ENCODE peak calls at places on chromosomes 13 and 19, in five cellular contexts. K, I, A, P and Y are unnamed samples. For H3K36me3 and H3K27me3, the result is how much of the 10 kb centered on the place peaks cover.

GRCh38 chr13:109412232-109412935 is 374.0 kb downstream of the IRS2 start:
- DNase-seq in P (peak), A (peak), K (no peak), I (peak), Y (peak)

GRCh38 chr13:110495376-110495775 is 66.1 kb downstream of the RAB20 start:
- DNase-seq in P (no peak), K (no peak), I (no peak), A (no peak), Y (no peak)

GRCh38 chr13:26557393-26558073 is at the start of gene WASF3:
- DNase-seq in A (peak), I (peak), K (peak), P (peak), Y (peak)

GRCh38 chr13:101514695-101515275 is 62.3 kb downstream of the ITGBL1 start:
- DNase-seq in K (no peak), I (no peak), P (no peak), A (no peak), Y (peak)

GRCh38 chr13:92589955-92590354 is 636.7 kb upstream of the GPC6 start:
- DNase-seq in K (no peak), A (no peak), P (no peak), I (no peak), Y (no peak)

GRCh38 chr19:29375429-29376093 is 150.2 kb upstream of the VSTM2B start:
- DNase-seq in P (no peak), A (no peak), I (no peak), K (no peak), Y (peak)

GRCh38 chr13:29954082-29955043 is 103.9 kb upstream of the UBL3 start:
- DNase-seq in I (no peak), A (no peak), P (no peak), K (no peak), Y (no peak)

GRCh38 chr13:60000986-60001385 is 162.7 kb downstream of the DIAPH3 start:
- DNase-seq in K (no peak), I (no peak), P (no peak), A (no peak), Y (no peak)

GRCh38 chr13:42333613-42334328 is 61.8 kb downstream of the AKAP11 start:
- DNase-seq in A (no peak), K (no peak), I (no peak), P (no peak), Y (no peak)

GRCh38 chr19:47511128-47511517 is 3.7 kb downstream of the NAPA start:
- DNase-seq in P (peak), A (no peak), I (no peak), K (peak), Y (no peak)

GRCh38 chr13:31807090-31807541 is 67.8 kb downstream of the RXFP2 start:
- DNase-seq in I (no peak), A (no peak), K (no peak), P (no peak), Y (no peak)

GRCh38 chr13:108270442-108270841 is 924 bp downstream of the TNFSF13B start:
- DNase-seq in I (no peak), P (no peak), A (no peak), K (no peak), Y (no peak)

GRCh38 chr13:54033323-54033861 is 1004.8 kb downstream of the OLFM4 start:
- DNase-seq in K (no peak), I (no peak), P (no peak), A (no peak), Y (no peak)

GRCh38 chr13:21625366-21625765 is 21.4 kb upstream of the MICU2 start:
- DNase-seq in K (no peak), P (no peak), A (peak), I (peak), Y (peak)

GRCh38 chr13:43905435-43906031 is 25.8 kb downstream of the LACC1 start:
- DNase-seq in K (peak), A (no peak), I (peak), P (no peak), Y (peak)

GRCh38 chr19:41225238-41226052 is 6.4 kb downstream of the AXL start:
- DNase-seq in P (peak), A (peak), I (peak), K (peak), Y (peak)

GRCh38 chr13:91459485-91459884 is 61.1 kb downstream of the GPC5 start:
- DNase-seq in I (no peak), A (no peak), K (no peak), P (no peak), Y (no peak)

GRCh38 chr19:28330831-28331230 is 882.1 kb downstream of the UQCRFS1 start:
- DNase-seq in A (no peak), I (no peak), P (no peak), K (no peak), Y (no peak)

GRCh38 chr19:33177417-33177976 is 16.6 kb upstream of the LRP3 start:
- DNase-seq in I (no peak), K (no peak), A (no peak), P (no peak), Y (peak)

GRCh38 chr13:53941588-53942190 is 913.1 kb downstream of the OLFM4 start:
- DNase-seq in K (no peak), P (no peak), A (no peak), I (peak), Y (no peak)

GRCh38 chr13:38947049-38947448 is 43.6 kb downstream of the STOML3 start:
- DNase-seq in A (no peak), K (no peak), P (no peak), I (no peak), Y (no peak)

GRCh38 chr13:48437381-48437780 is 24.5 kb upstream of the LPAR6 start:
- DNase-seq in P (peak), I (no peak), A (peak), K (peak), Y (no peak)

GRCh38 chr13:51221674-51222509 is at the start of gene FAM124A:
- DNase-seq in A (peak), P (peak), I (no peak), K (peak), Y (peak)

GRCh38 chr13:43959291-43959690 is 79.6 kb downstream of the LACC1 start:
- DNase-seq in A (no peak), P (no peak), K (no peak), I (no peak), Y (no peak)

GRCh38 chr13:97133955-97134354 is 88.2 kb upstream of the MBNL2 start:
- DNase-seq in A (no peak), P (no peak), I (no peak), K (no peak), Y (no peak)

GRCh38 chr13:24671367-24672117 is 8.7 kb upstream of the ATP12A start:
- DNase-seq in A (peak), P (no peak), I (peak), K (peak), Y (peak)

GRCh38 chr13:79457948-79458347 is 23.0 kb upstream of the NDFIP2 start:
- DNase-seq in I (no peak), K (no peak), A (no peak), P (no peak), Y (no peak)

GRCh38 chr13:110913322-110913721 is 1.5 kb downstream of the ANKRD10 start:
- DNase-seq in P (no peak), K (no peak), A (peak), I (no peak), Y (peak)

GRCh38 chr13:58583961-58584360 is 952.4 kb downstream of the PCDH17 start:
- DNase-seq in I (no peak), P (no peak), A (no peak), K (no peak), Y (no peak)

GRCh38 chr19:34990578-34991192 is 9.4 kb upstream of the GRAMD1A start:
- DNase-seq in A (no peak), K (no peak), P (no peak), I (no peak), Y (no peak)

GRCh38 chr13:30872685-30873443 is 33.2 kb upstream of the MEDAG start:
- DNase-seq in A (no peak), K (peak), I (peak), P (peak), Y (peak)

GRCh38 chr13:22082030-22082429 is 411.2 kb downstream of the FGF9 start:
- DNase-seq in A (no peak), P (no peak), K (no peak), I (no peak), Y (no peak)

GRCh38 chr19:3720533-3720917 is 12.3 kb downstream of the TJP3 start:
- DNase-seq in K (no peak), P (no peak), A (peak), I (no peak), Y (peak)

GRCh38 chr13:75919660-75920199 is 283.6 kb downstream of the LMO7 start:
- DNase-seq in I (no peak), P (no peak), K (no peak), A (no peak), Y (no peak)

GRCh38 chr13:74136089-74136658 is 2.0 kb upstream of the KLF12 start:
- DNase-seq in A (peak), K (no peak), I (no peak), P (peak), Y (peak)

DNA sequence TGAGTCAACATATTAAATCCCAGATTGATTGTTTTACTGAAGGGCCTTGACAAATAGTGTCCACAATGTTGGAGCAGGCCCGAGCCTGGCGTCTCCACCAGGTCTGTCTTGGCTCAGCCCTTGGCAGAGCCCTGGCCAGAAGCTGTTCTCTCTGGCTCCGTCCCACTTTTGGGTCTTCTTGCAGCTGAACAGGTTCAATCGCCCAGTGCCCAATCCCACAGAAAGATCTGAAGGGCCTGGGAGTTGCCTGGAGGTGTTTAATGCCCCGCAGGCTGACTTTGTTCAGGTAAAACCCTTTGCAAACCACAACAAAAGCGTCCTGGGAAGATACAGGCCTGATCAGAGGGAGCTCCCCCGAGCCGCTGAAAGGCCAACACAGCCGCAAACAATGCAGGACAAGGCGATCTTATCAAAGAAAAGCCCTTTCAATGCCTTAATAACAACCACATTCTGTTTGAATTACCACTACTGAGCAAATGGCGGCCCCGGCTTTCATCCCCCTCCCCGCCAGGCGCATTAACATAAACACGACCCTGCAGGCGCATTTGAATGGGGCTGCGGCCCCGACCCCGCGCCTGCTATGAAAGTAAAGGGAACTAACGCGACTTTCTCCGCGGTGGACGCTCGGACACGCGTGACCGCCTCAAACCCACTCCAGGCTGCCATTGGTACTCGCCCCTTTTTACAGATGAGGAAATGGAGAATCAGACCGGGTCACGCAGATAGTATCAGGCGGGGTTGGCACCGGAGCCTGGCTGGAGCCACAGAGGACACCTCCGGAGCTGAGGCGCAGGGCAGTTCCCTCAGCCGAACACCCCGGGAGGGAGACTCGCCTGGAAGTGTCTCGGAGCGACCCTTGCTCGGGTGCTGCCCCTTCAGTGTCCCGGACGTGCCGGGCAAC is 3.1 kb downstream of the CDX2 start:
- DNase-seq in I (peak), A (peak), P (no peak), K (no peak), Y (peak)
- H3K36me3 ChIP-seq in I (under half), A (under half), P (under half), K (under half), Y (under half)

GRCh38 chr19:13060233-13060963 is 42.3 kb downstream of the LYL1 start:
- DNase-seq in A (peak), K (no peak), P (peak), I (no peak), Y (peak)

GRCh38 chr19:13064092-13064489 is 38.6 kb downstream of the LYL1 start:
- DNase-seq in P (no peak), A (no peak), I (no peak), K (no peak), Y (no peak)

GRCh38 chr19:13063461-13064091 is 39.1 kb downstream of the LYL1 start:
- DNase-seq in K (no peak), P (no peak), A (no peak), I (no peak), Y (peak)

GRCh38 chr19:13060964-13061927 is 41.4 kb downstream of the LYL1 start:
- DNase-seq in K (peak), A (peak), I (peak), P (peak), Y (peak)

DNA sequence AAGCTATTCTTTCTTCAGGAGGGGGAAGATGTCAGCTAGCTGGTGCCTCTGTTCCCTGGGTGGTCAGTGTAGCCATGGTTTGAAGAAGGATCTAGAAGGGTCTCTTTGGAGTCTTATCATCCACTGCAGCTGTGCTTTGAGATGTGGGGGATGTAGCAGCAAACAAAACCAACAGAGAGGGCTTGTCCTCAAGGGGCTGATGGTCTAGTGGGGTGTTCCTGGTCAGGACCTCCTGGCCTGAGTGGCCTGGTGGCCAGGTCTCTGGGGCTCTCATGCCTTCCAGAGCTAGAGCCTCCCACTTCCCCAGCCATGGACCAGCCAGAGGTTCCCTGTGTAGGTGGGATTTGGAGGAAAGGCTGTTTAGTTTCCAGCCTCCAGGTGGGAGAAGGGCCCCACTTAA is 40.3 kb downstream of the LYL1 start:
- DNase-seq in A (no peak), P (no peak), K (no peak), I (no peak), Y (no peak)
- H3K27me3 ChIP-seq in A (under half), P (under half), K (under half), I (half or more), Y (half or more)

DNA sequence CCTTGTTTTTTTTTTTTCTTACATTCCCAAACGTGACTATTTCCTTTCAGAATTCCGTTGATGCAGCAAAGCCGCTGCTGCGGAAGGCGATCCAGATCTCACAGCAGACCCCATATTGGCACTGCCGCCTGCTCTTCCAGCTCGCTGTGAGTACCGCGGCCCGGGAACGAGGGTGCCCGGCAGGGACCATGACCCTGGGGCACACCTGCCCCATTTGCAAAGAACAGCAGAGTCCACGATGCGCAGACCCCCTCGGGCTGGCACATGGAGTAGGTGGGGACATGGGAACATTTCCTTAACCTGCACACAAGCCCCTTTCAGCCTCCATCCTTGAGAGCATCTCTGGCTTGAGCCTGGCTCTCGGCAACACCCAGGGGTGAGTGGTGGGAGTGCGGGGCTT is 16.5 kb downstream of the MAU2 start:
- DNase-seq in K (no peak), A (no peak), P (no peak), I (no peak), Y (peak)
- H3K36me3 ChIP-seq in K (under half), A (under half), P (under half), I (half or more), Y (under half)

GRCh38 chr13:94710881-94711560 is 1.3 kb downstream of the SOX21 start:
- DNase-seq in A (no peak), K (no peak), I (no peak), P (no peak), Y (peak)

GRCh38 chr13:94712287-94712811 is at the start of gene SOX21:
- DNase-seq in I (no peak), K (no peak), P (no peak), A (no peak), Y (peak)

GRCh38 chr13:94710081-94710809 is 2.1 kb downstream of the SOX21 start:
- DNase-seq in K (no peak), A (no peak), I (no peak), P (no peak), Y (peak)

GRCh38 chr13:94712812-94713555 is 639 bp upstream of the SOX21 start:
- DNase-seq in I (no peak), P (no peak), K (no peak), A (no peak), Y (peak)

GRCh38 chr13:94711561-94712286 is 621 bp downstream of the SOX21 start:
- DNase-seq in K (no peak), I (no peak), A (no peak), P (no peak), Y (peak)
- H3K27me3 ChIP-seq in K (under half), I (half or more), A (half or more), P (under half), Y (half or more)

DNA sequence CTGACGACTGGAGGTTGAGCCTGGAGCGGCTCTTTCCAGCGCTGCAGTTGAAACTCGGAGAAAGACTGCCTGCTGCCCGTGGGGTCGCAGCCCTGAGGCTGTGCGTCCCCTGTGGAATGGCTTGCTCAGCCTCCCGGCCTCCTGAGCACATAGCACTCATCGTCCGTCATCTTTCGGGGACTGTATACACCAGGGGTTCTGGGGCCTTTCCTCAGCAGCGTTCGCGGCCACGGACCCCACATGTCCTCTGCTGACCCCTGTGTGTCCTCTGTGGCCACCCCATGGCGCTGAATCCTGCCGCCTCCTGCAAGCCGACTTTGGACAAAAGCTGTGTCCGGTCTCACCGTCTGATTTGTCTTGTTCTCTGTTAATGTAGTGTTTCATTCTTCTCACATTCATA is 20.4 kb downstream of the CUL4A start:
- DNase-seq in I (no peak), A (no peak), K (no peak), P (no peak), Y (no peak)
- H3K36me3 ChIP-seq in I (half or more), A (under half), K (under half), P (under half), Y (under half)

GRCh38 chr19:18774107-18774506 is 17.0 kb downstream of the COMP start:
- DNase-seq in P (no peak), A (no peak), I (no peak), K (no peak), Y (no peak)

GRCh38 chr19:18775586-18776287 is 15.4 kb downstream of the COMP start:
- DNase-seq in K (no peak), P (no peak), A (no peak), I (no peak), Y (peak)

GRCh38 chr19:18772620-18773587 is 18.2 kb downstream of the COMP start:
- DNase-seq in K (no peak), P (no peak), I (no peak), A (no peak), Y (peak)

GRCh38 chr19:18774782-18775444 is 16.2 kb downstream of the COMP start:
- DNase-seq in A (no peak), I (no peak), P (no peak), K (no peak), Y (peak)

DNA sequence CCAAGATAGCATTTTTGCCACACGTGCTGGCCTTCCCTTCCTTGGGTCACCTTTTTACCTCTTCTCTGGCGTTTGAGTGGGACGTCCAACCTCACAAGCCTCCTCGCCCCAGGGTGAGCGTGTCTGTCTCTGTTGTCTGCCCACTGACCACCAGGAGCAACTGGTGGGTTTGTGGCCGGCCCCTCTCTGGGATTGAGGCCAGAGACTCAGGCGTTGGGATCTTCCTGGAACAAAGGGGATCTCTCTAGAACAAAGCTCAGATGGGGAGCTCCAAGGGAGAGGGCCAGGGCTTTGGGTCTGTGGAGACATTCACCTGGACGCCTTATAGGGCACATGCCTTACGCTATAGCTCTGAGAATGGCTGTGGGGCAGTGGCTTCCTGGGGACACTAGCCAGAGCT is 17.4 kb downstream of the COMP start:
- DNase-seq in K (no peak), P (no peak), I (no peak), A (no peak), Y (no peak)
- H3K27me3 ChIP-seq in K (under half), P (under half), I (under half), A (under half), Y (under half)

DNA sequence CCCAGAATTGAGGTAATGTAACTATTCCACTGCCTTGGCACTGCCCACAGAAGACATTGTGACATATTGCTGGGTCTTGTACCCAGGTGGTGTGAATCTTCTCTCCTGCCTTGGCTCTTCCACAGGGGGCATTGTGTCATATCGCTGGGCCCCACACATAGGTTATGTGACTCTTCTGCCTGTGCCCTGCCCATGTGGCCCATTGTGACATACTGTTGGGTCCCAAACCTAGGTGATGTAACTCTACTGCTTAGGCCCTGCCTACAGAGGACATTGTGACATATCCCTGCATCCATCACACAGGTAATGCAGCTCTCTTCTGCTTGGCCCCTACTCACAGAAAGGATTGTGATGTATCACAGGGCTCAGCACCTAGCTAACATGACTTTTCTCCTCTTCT is 37.5 kb upstream of the ZNF254 start:
- DNase-seq in P (no peak), A (no peak), I (no peak), K (no peak), Y (no peak)
- H3K36me3 ChIP-seq in P (under half), A (half or more), I (half or more), K (under half), Y (under half)